ENCODE peak calls at places on chromosomes 12 and 14, in five cellular contexts. One of them, this sample, is unnamed.

GRCh38 chr14:51610766-51611165 is 40.9 kb upstream of the FRMD6 start:
- DNase-seq in HepG2: no peak
- DNase-seq in H1: no peak
- DNase-seq in K562: no peak
- DNase-seq in GM12878: no peak
- DNase-seq in this sample: no peak

GRCh38 chr12:82524020-82524419 is 162.7 kb upstream of the TMTC2 start:
- DNase-seq in HepG2: peak
- DNase-seq in H1: no peak
- DNase-seq in K562: no peak
- DNase-seq in GM12878: no peak
- DNase-seq in this sample: no peak

GRCh38 chr12:74292351-74293194 is 245.1 kb upstream of the ATXN7L3B start:
- DNase-seq in HepG2: no peak
- DNase-seq in H1: no peak
- DNase-seq in K562: peak
- DNase-seq in GM12878: no peak
- DNase-seq in this sample: peak

GRCh38 chr12:78384541-78384940 is 480.0 kb upstream of the SYT1 start:
- DNase-seq in HepG2: no peak
- DNase-seq in H1: no peak
- DNase-seq in K562: no peak
- DNase-seq in GM12878: no peak
- DNase-seq in this sample: no peak

GRCh38 chr12:54159140-54159539 is 29.6 kb downstream of the SMUG1 start:
- DNase-seq in HepG2: peak
- DNase-seq in H1: peak
- DNase-seq in K562: peak
- DNase-seq in GM12878: peak
- DNase-seq in this sample: peak

GRCh38 chr12:20423557-20423956 is 55.2 kb downstream of the PDE3A start:
- DNase-seq in HepG2: no peak
- DNase-seq in H1: no peak
- DNase-seq in K562: no peak
- DNase-seq in GM12878: no peak
- DNase-seq in this sample: peak

GRCh38 chr14:66651536-66652220 is 143.7 kb downstream of the GPHN start:
- DNase-seq in HepG2: no peak
- DNase-seq in H1: no peak
- DNase-seq in K562: no peak
- DNase-seq in GM12878: no peak
- DNase-seq in this sample: no peak

GRCh38 chr14:44168566-44168965 is 338.5 kb downstream of the FSCB start:
- DNase-seq in HepG2: no peak
- DNase-seq in H1: no peak
- DNase-seq in K562: no peak
- DNase-seq in GM12878: no peak
- DNase-seq in this sample: no peak

GRCh38 chr12:45987339-45987726 is 3.0 kb downstream of the SCAF11 start:
- DNase-seq in HepG2: no peak
- DNase-seq in H1: no peak
- DNase-seq in K562: no peak
- DNase-seq in GM12878: no peak
- DNase-seq in this sample: no peak

DNA sequence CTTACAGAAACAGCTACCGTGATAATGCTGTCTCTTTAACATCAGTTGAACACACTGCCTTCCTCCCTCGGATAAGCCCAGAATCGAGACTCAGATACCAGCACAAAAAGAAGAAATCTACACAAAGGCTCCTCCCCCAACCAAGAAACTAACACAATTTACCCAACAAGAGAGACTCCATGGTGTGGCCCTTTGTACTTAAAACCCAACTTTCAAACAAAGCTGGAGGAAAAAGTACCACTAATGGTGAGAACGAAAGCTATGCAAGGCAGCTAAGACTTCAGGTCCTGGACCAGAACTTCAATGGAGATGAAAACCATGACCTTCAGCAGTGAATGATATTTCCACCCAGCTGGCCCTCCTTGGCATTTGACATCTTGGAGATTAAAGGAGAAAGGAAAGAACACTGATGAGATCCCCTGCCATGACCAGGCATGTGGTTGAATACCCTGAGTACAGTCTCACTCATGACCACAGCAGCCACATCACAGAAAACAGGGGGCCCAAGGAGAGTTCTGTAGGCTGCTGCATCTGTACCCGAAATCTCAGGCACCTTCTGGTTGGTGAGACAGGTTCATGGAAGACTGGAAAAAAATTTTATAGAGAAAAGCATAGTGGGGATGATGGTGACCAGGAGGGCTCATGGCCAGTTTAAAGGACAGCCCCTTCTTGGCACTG is 36.7 kb downstream of the RBM19 start:
- DNase-seq in HepG2: no peak
- DNase-seq in H1: no peak
- DNase-seq in K562: no peak
- DNase-seq in GM12878: no peak
- DNase-seq in this sample: no peak
- TF ChIP-seq CREB1 in HepG2: no peak
- TF ChIP-seq CREB1 in H1: no peak
- TF ChIP-seq CREB1 in K562: no peak
- TF ChIP-seq CREB1 in GM12878: no peak
- TF ChIP-seq CREB1 in this sample: no peak

GRCh38 chr12:40013292-40013691 is 92.6 kb downstream of the SLC2A13 start:
- DNase-seq in HepG2: no peak
- DNase-seq in H1: no peak
- DNase-seq in K562: no peak
- DNase-seq in GM12878: no peak
- DNase-seq in this sample: no peak

GRCh38 chr12:40010899-40011774 is 94.7 kb downstream of the SLC2A13 start:
- DNase-seq in HepG2: peak
- DNase-seq in H1: no peak
- DNase-seq in K562: peak
- DNase-seq in GM12878: peak
- DNase-seq in this sample: peak

GRCh38 chr12:40012709-40013108 is 93.2 kb downstream of the SLC2A13 start:
- DNase-seq in HepG2: no peak
- DNase-seq in H1: no peak
- DNase-seq in K562: no peak
- DNase-seq in GM12878: no peak
- DNase-seq in this sample: no peak

GRCh38 chr12:40013847-40014246 is 92.0 kb downstream of the SLC2A13 start:
- DNase-seq in HepG2: no peak
- DNase-seq in H1: no peak
- DNase-seq in K562: no peak
- DNase-seq in GM12878: no peak
- DNase-seq in this sample: no peak

GRCh38 chr12:40011775-40012129 is 94.1 kb downstream of the SLC2A13 start:
- DNase-seq in HepG2: no peak
- DNase-seq in H1: no peak
- DNase-seq in K562: no peak
- DNase-seq in GM12878: no peak
- DNase-seq in this sample: no peak
- H3K4me3 ChIP-seq in HepG2: no peak
- H3K4me3 ChIP-seq in H1: no peak
- H3K4me3 ChIP-seq in K562: no peak
- H3K4me3 ChIP-seq in GM12878: no peak
- H3K4me3 ChIP-seq in this sample: no peak

GRCh38 chr14:102949801-102950451 is 27.5 kb downstream of the AMN start:
- DNase-seq in HepG2: no peak
- DNase-seq in H1: no peak
- DNase-seq in K562: no peak
- DNase-seq in GM12878: no peak
- DNase-seq in this sample: no peak

GRCh38 chr14:102951034-102951433 is 28.6 kb downstream of the AMN start:
- DNase-seq in HepG2: no peak
- DNase-seq in H1: no peak
- DNase-seq in K562: no peak
- DNase-seq in GM12878: no peak
- DNase-seq in this sample: no peak

GRCh38 chr14:102948698-102949061 is 26.2 kb downstream of the AMN start:
- DNase-seq in HepG2: no peak
- DNase-seq in H1: no peak
- DNase-seq in K562: no peak
- DNase-seq in GM12878: no peak
- DNase-seq in this sample: no peak

GRCh38 chr14:102947321-102948103 is 25.0 kb downstream of the AMN start:
- DNase-seq in HepG2: no peak
- DNase-seq in H1: no peak
- DNase-seq in K562: no peak
- DNase-seq in GM12878: no peak
- DNase-seq in this sample: no peak

DNA sequence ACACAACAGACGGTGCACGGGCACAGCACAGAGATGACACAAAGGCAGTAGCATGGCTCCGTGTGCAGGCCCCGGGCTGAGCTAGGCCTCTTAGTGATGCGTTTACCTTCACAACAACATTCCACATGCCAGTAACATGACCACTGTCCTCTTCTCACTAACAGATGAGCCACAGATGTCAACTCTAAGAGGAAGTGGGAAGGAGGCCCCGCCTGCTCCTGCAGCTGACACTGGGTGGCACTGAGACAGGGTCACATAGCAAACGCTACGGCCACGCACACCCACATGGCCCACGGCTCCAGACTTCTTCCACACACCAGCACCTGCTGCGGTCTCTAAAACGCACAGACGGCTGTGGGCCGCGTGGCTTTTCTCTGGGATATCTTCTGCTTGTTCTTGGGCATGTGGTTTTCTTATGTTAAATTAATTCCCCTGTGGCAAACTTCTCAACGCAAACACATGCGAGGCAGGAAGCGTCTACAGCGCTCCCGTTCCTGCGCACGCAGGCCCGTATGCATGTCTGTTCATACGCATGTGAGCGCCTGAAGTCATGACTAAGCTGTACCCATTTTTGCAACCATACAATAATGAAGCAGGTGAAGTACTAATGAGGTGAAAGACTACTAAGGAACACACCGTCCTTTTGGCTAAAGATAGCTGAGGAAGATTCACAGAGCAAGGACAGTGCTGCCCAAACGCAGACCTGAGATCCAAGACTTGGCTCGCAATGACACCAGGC is 26.8 kb downstream of the AMN start:
- DNase-seq in HepG2: no peak
- DNase-seq in H1: no peak
- DNase-seq in K562: no peak
- DNase-seq in GM12878: no peak
- DNase-seq in this sample: no peak
- TF ChIP-seq CREB1 in HepG2: no peak
- TF ChIP-seq CREB1 in H1: no peak
- TF ChIP-seq CREB1 in K562: no peak
- TF ChIP-seq CREB1 in GM12878: no peak
- TF ChIP-seq CREB1 in this sample: no peak

GRCh38 chr12:67748761-67749075 is 100.2 kb downstream of the DYRK2 start:
- DNase-seq in HepG2: no peak
- DNase-seq in H1: no peak
- DNase-seq in K562: no peak
- DNase-seq in GM12878: no peak
- DNase-seq in this sample: no peak

GRCh38 chr12:67750528-67751183 is 102.1 kb downstream of the DYRK2 start:
- DNase-seq in HepG2: no peak
- DNase-seq in H1: no peak
- DNase-seq in K562: no peak
- DNase-seq in GM12878: no peak
- DNase-seq in this sample: no peak

GRCh38 chr12:67752226-67752732 is 103.7 kb downstream of the DYRK2 start:
- DNase-seq in HepG2: no peak
- DNase-seq in H1: no peak
- DNase-seq in K562: no peak
- DNase-seq in GM12878: no peak
- DNase-seq in this sample: no peak

GRCh38 chr12:67751376-67751928 is 102.9 kb downstream of the DYRK2 start:
- DNase-seq in HepG2: no peak
- DNase-seq in H1: no peak
- DNase-seq in K562: no peak
- DNase-seq in GM12878: no peak
- DNase-seq in this sample: no peak

DNA sequence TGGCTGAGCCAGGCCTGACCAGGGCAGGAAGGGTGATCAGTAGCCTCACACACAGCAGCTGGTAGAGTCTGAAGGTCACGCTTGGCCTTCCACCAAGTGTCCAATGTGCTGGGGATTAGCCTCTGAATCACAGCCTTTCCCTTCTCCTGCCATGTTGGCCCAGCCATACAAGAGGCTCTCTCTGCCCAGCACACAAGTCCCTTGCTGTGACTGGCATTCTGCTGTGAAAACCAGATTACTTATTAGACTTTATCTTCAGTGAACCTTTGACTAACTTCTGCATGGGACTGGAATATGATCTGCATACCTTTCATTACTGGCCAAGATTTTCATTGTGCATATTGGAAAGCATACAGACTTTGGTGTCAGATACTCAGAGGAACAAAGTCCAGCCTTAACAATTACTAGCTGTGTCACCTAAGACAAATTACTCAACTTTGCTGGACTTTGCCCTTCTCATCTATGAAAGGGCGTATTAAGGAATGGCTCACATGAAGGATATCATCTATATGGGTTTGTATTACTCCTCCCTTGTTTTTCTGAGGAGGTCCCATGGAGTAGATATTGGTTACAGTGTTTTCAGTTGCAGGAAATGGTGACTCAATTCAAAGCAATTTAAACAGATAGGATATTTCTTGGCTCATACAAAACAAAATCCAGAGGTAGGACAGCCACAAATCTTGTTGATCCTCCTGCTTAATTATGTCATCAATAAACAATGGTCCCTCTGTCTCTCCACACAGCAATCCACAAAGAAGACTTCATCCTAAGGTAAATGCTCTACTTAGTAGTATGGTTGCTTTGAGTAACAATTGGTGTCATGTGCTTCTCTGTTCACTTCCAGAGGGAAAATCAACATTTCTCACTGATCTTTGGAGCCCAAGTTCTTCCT is 99.6 kb downstream of the DYRK2 start:
- DNase-seq in HepG2: peak
- DNase-seq in H1: no peak
- DNase-seq in K562: no peak
- DNase-seq in GM12878: no peak
- DNase-seq in this sample: no peak
- H3K4me3 ChIP-seq in HepG2: peak
- H3K4me3 ChIP-seq in H1: no peak
- H3K4me3 ChIP-seq in K562: no peak
- H3K4me3 ChIP-seq in GM12878: no peak
- H3K4me3 ChIP-seq in this sample: no peak

DNA sequence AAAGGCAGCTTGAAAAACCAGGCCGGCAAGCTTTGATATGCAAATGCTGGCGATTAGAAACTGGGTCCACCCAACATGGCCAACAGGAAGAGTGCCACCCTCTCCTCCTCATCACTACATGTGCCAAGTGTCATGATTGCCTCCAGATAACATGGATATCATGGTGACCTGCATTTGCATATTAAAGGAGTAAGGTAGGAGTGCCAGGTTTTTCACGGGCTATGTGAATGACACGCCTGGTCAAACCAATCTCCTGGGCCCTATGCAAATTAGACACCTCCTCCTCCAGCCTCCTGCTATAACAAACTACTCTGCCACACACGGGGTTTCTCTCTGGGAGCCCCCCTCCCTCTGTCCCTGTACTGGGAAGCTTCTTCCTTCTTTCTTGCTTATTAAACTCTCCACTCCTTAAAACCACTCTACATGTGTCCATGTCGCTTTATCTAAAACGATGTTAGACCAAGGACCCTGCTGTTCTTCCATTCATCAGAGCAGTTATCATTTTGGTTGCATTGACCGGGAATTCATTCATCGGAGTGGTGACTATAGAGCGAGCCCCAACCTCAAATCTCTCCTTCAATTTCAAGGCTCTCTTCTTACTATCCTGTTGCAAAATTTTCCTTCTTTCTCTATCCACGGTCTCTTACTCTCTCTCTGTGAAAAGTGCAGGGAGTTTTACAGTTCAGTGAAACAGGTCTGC is 27.5 kb downstream of the APOBEC1 start:
- DNase-seq in HepG2: no peak
- DNase-seq in H1: peak
- DNase-seq in K562: no peak
- DNase-seq in GM12878: no peak
- DNase-seq in this sample: peak
- TF ChIP-seq CREB1 in HepG2: no peak
- TF ChIP-seq CREB1 in H1: no peak
- TF ChIP-seq CREB1 in K562: no peak
- TF ChIP-seq CREB1 in GM12878: no peak
- TF ChIP-seq CREB1 in this sample: peak